ENCODE peak calls at places on chromosome 14, in five cellular contexts. J is Peyer's patch; X is CD8-positive, alpha-beta T cell; B is PC-3; C is AG09319. N is an unnamed sample.

GRCh38 chr14:70872678-70873020 is 34.6 kb upstream of the PCNX1 start:
- DNase-seq in B (no peak), X (no peak), J (no peak), C (no peak), N (no peak)

GRCh38 chr14:70714055-70714550 is 72.4 kb downstream of the TTC9 start:
- DNase-seq in J (no peak), B (peak), X (peak), C (peak), N (peak)

GRCh38 chr14:75391953-75392352 is 35.9 kb upstream of the JDP2 start:
- DNase-seq in J (no peak), X (no peak), B (no peak), C (no peak), N (no peak)

GRCh38 chr14:65168840-65169239 is 66.5 kb upstream of the MAX start:
- DNase-seq in J (no peak), C (no peak), X (no peak), B (peak), N (no peak)

GRCh38 chr14:39974036-39974435 is 541.8 kb upstream of the FBXO33 start:
- DNase-seq in B (no peak), J (no peak), C (no peak), X (no peak), N (no peak)

GRCh38 chr14:96581902-96582640 is 79.9 kb downstream of the PAPOLA start:
- DNase-seq in X (no peak), B (no peak), J (no peak), C (no peak), N (no peak)

GRCh38 chr14:69345402-69345801 is 52.7 kb downstream of the ERH start:
- DNase-seq in C (no peak), X (no peak), J (no peak), B (no peak), N (no peak)

GRCh38 chr14:22036541-22036940 is 362.9 kb upstream of the OR4E1 start:
- DNase-seq in C (no peak), J (no peak), X (no peak), B (no peak), N (no peak)

GRCh38 chr14:95156765-95157194 is 549 bp downstream of the DICER1 start:
- DNase-seq in J (no peak), C (no peak), X (peak), B (peak), N (no peak)

GRCh38 chr14:23536494-23536893 is 15.1 kb downstream of the ZFHX2 start:
- DNase-seq in C (no peak), B (no peak), J (no peak), X (no peak), N (no peak)

GRCh38 chr14:69226736-69227135 is 33.2 kb upstream of the GALNT16 start:
- DNase-seq in X (no peak), C (no peak), B (no peak), J (no peak), N (no peak)

GRCh38 chr14:104106471-104106991 is 21.0 kb downstream of the ASPG start:
- DNase-seq in C (no peak), X (no peak), B (no peak), J (peak), N (no peak)

GRCh38 chr14:68397371-68397779 is 395.5 kb downstream of the ZFP36L1 start:
- DNase-seq in B (no peak), C (no peak), X (no peak), J (no peak), N (no peak)

GRCh38 chr14:43651185-43651787 is 855.8 kb downstream of the FSCB start:
- DNase-seq in C (no peak), X (no peak), B (no peak), J (no peak), N (no peak)

GRCh38 chr14:105414456-105415371 is 4.9 kb upstream of the MTA1 start:
- DNase-seq in X (peak), J (peak), B (peak), C (no peak), N (peak)

GRCh38 chr14:46818147-46818546 is 166.6 kb upstream of the RPL10L start:
- DNase-seq in C (no peak), J (no peak), B (no peak), X (no peak), N (no peak)

GRCh38 chr14:61193471-61193870 is 87.7 kb downstream of the TMEM30B start:
- DNase-seq in C (no peak), B (no peak), J (no peak), X (no peak), N (no peak)

GRCh38 chr14:61196792-61197191 is 84.3 kb downstream of the TMEM30B start:
- DNase-seq in B (peak), C (no peak), X (no peak), J (no peak), N (no peak)

GRCh38 chr14:61201171-61201570 is 80.0 kb downstream of the TMEM30B start:
- DNase-seq in X (no peak), C (no peak), B (no peak), J (no peak), N (no peak)

GRCh38 chr14:61196034-61196433 is 85.1 kb downstream of the TMEM30B start:
- DNase-seq in C (no peak), X (no peak), B (peak), J (no peak), N (no peak)

GRCh38 chr14:61197416-61197815 is 83.7 kb downstream of the TMEM30B start:
- DNase-seq in X (no peak), C (no peak), J (no peak), B (no peak), N (no peak)
- TF ChIP-seq CTCF in X (no peak), C (no peak), J (no peak), B (no peak), N (no peak)

DNA sequence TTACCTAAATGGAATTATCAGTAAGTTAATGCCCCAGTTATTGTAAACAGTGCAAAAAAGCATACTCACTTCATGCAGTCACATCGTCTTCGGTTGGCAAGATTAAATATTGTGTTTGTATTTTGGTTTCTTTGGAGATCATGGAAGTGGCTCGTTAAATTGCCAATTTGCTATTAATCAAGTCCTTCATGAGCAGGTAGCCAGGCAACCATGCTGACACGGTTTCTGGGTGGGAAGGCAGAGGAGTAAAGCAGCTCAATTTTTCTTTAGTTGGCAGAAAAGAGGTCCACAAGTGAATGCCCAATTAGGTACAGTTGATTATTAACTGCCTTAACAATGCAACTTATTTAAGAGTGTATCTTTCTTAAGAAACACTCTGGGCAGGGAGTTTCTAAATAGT is 43.9 kb downstream of the PPP4R3A start:
- DNase-seq in B (no peak), X (no peak), C (no peak), J (no peak), N (no peak)
- TF ChIP-seq CTCF in B (no peak), X (no peak), C (no peak), J (no peak), N (no peak)

GRCh38 chr14:103007555-103007954 is 49.8 kb downstream of the CDC42BPB start:
- DNase-seq in B (no peak), J (no peak), C (no peak), X (no peak), N (no peak)
- TF ChIP-seq CTCF in B (no peak), J (no peak), C (no peak), X (no peak), N (no peak)

DNA sequence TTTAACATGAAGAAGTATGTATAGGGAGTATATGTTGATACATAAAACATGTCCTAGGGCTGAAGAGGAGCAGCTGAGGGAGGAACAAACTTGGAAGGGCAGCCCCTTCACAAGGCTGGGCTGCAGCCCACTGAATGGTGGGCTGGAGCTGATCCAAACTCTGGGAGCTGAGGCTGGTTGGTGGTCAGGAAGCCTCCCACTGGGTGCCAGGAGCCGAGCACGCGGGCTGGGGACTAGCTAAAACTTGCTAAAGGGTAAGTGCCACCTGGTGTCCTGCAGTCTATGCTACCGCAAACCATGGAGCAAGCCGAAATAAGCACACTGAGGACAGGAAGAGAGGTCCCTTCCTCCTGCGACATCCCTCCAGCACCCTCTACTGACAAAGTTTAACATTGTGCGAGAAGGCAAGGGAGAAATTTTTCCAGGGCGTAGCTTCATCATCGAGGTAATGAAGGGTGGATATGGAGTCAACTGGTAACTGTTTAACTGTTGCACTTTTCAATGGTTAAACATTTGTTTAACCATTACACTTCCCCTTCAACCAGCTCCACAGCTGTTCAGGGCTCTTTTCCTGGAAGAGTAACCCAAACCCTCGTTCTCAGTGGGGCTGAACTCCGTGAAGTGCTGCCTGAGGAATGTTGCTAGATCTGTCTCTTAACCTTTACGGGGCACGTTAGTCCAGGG is 42.2 kb downstream of the EGLN3 start:
- DNase-seq in X (no peak), J (no peak), C (no peak), B (peak), N (no peak)
- TF ChIP-seq CTCF in X (no peak), J (peak), C (no peak), B (peak), N (no peak)

N was measured in AG04450.